ENCODE peak calls at places on chromosomes 13 and 19, in six cellular contexts. K is AG10803, A is breast epithelium, U is mucosa of descending colon, N is RWPE1, F is endothelial cell. I is an unnamed sample.

GRCh38 chr19:4007836-4008539 is 452 bp downstream of the PIAS4 start:
- DNase-seq in A (peak; percentile 30), F (no peak), U (peak; percentile 41), K (no peak), N (no peak), I (no peak)

GRCh38 chr13:33174491-33174890 is 111.1 kb downstream of the STARD13 start:
- DNase-seq in N (no peak), U (no peak), K (no peak), F (no peak), A (no peak), I (no peak)

GRCh38 chr13:59447846-59448620 is 715.7 kb downstream of the DIAPH3 start:
- DNase-seq in A (no peak), K (peak; percentile 71), N (no peak), F (no peak), U (no peak), I (no peak)

GRCh38 chr13:30874111-30874510 is 32.0 kb upstream of the MEDAG start:
- DNase-seq in K (no peak), U (no peak), N (no peak), F (no peak), A (no peak), I (no peak)

GRCh38 chr19:38734426-38735256 is 9.6 kb downstream of the CAPN12 start:
- DNase-seq in K (peak; percentile 16), F (no peak), N (no peak), A (peak; percentile 42), U (peak; percentile 63), I (no peak)

GRCh38 chr19:55384576-55385235 is 614 bp upstream of the TMEM238 start:
- DNase-seq in F (no peak), K (no peak), N (no peak), A (no peak), U (peak; percentile 47), I (no peak)

GRCh38 chr13:111347438-111347837 is 27.0 kb downstream of the TEX29 start:
- DNase-seq in N (no peak), A (no peak), K (no peak), F (no peak), U (no peak), I (no peak)

GRCh38 chr13:26658972-26659371 is 101.5 kb downstream of the WASF3 start:
- DNase-seq in F (no peak), A (no peak), K (no peak), N (no peak), U (peak; percentile 6), I (no peak)

GRCh38 chr19:40565910-40566495 is 10.7 kb upstream of the SHKBP1 start:
- DNase-seq in A (no peak), N (no peak), K (no peak), U (no peak), F (no peak), I (no peak)

GRCh38 chr19:23287620-23288019 is 37.4 kb upstream of the ZNF724 start:
- DNase-seq in U (no peak), F (no peak), K (no peak), A (no peak), N (no peak), I (no peak)

GRCh38 chr13:50229935-50230334 is 214.7 kb downstream of the KCNRG start:
- DNase-seq in U (no peak), N (no peak), F (no peak), K (no peak), A (no peak), I (no peak)

GRCh38 chr13:58324130-58324529 is 692.6 kb downstream of the PCDH17 start:
- DNase-seq in A (no peak), U (no peak), N (peak; percentile 6), K (no peak), F (no peak), I (no peak)

GRCh38 chr13:55038230-55038629 is 2009.6 kb downstream of the OLFM4 start:
- DNase-seq in F (no peak), K (no peak), N (no peak), A (no peak), U (no peak), I (no peak)

GRCh38 chr13:24619302-24619701 is 60.9 kb upstream of the ATP12A start:
- DNase-seq in A (no peak), K (no peak), U (no peak), N (no peak), F (no peak), I (no peak)

GRCh38 chr13:99905224-99905623 is 66.3 kb downstream of the ZIC5 start:
- DNase-seq in F (no peak), N (no peak), U (no peak), A (no peak), K (no peak), I (no peak)

GRCh38 chr19:4068058-4068966 is 1.6 kb upstream of the ZBTB7A start:
- DNase-seq in K (no peak), U (peak; percentile 73), N (no peak), A (no peak), F (no peak), I (no peak)

GRCh38 chr19:32018014-32018413 is 327.4 kb upstream of the ZNF507 start:
- DNase-seq in K (peak; percentile 60), A (peak; percentile 24), U (no peak), F (no peak), N (peak; percentile 65), I (no peak)

GRCh38 chr19:7349961-7350711 is 1.4 kb downstream of the ARHGEF18 start:
- DNase-seq in U (no peak), F (no peak), K (no peak), A (no peak), N (no peak), I (no peak)

GRCh38 chr19:5624154-5624663 is 1.3 kb downstream of the SAFB start:
- DNase-seq in A (peak; percentile 27), F (peak; percentile 7), N (no peak), K (peak; percentile 53), U (peak; percentile 65), I (no peak)

GRCh38 chr19:29858000-29858596 is 46.3 kb downstream of the CCNE1 start:
- DNase-seq in F (no peak), U (peak; percentile 45), K (no peak), N (no peak), A (no peak), I (no peak)

GRCh38 chr13:27012482-27013197 is 159.0 kb downstream of the USP12 start:
- DNase-seq in F (no peak), N (peak; percentile 75), A (no peak), U (no peak), K (peak; percentile 81), I (no peak)

GRCh38 chr13:92461402-92461801 is 765.2 kb upstream of the GPC6 start:
- DNase-seq in F (no peak), K (no peak), U (no peak), A (no peak), N (no peak), I (no peak)

DNA sequence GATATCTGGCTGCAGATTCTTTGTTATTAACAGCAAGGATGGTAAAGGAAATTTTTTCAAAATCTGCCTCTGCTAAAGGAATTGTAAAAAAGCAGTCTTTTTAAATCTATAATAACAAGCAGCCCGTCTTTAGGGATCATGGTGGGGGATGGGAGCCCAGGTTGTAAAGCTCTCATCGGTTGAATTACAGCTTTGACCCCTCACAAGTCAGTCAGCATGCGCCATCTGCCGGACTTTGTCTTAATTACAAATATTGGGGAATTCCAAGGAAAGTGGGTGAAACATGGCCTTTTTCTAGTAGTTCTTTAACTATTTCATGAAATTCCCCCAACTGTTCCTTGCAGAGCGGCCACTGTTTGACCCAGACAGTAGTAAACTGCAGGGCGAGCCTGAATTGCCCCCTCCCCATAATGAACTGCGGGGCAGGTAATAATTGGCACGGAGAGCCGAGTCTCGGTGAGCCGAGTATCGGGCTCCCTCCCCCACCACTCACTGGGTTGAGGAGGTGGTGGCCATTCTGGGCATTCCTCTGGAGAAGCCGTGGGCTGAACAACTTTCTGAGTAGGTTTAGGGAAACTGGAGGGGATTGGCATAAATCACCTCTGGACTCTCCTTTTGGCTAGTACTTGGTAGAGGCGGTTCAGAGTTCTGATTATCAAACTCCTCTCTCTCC is 11.6 kb downstream of the ZNF578 start:
- DNase-seq in K (no peak), U (no peak), F (peak; percentile 30), A (no peak), N (no peak), I (no peak)
- TF ChIP-seq CTCF in K (no peak), U (no peak), F (peak; percentile 55), A (no peak), N (no peak), I (no peak)

GRCh38 chr19:14187586-14187985 is 18.4 kb downstream of the ADGRL1 start:
- DNase-seq in U (no peak), F (no peak), K (no peak), N (no peak), A (no peak), I (no peak)
- TF ChIP-seq CTCF in U (no peak), F (no peak), K (no peak), N (no peak), A (no peak), I (no peak)

GRCh38 chr19:41933131-41933458 is 4.8 kb upstream of the ERFL start:
- DNase-seq in A (no peak), K (no peak), N (no peak), U (no peak), F (no peak), I (no peak)

GRCh38 chr19:41929536-41930071 is 1.4 kb upstream of the ERFL start:
- DNase-seq in K (no peak), A (no peak), U (no peak), N (no peak), F (no peak), I (no peak)

GRCh38 chr19:41930322-41930722 is 2.1 kb upstream of the ERFL start:
- DNase-seq in K (no peak), F (no peak), A (no peak), U (no peak), N (no peak), I (no peak)

GRCh38 chr19:41932259-41933130 is 4.2 kb upstream of the ERFL start:
- DNase-seq in K (no peak), U (no peak), F (no peak), A (no peak), N (no peak), I (no peak)

DNA sequence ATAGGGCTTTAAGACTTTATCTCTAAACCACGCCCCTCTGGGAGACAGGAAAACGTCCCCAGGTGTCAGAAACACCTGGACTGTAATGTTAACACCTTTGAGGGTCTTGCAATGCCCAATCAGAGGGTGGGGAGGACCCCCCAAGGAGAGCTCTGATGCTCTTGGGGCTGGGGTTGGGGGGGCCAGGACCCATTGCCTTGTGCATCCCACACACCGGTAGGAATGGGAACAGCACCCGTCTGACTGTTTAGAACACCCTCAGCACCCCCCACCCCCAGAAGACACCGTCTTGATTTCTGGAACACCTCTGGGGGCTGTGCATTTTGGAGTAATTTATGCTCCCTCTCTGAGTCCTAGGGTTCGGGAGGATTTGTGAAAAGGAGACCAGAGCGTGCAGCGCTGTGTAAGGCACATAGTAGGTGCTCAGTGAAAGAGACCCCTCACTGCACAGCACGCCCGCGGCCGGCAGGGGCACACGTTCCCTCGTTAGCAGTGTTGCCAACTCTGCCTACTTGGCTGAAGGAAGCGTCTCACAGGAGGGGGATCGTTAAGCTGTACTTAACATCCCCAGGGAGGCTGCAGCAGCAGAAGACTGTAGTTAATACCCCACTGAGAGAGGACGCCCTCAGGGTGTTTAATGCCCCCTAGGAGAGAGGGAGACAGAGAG is 2.8 kb upstream of the ERFL start:
- DNase-seq in U (no peak), K (no peak), A (no peak), F (no peak), N (no peak), I (no peak)
- TF ChIP-seq CTCF in U (no peak), K (peak; percentile 36), A (no peak), F (peak; percentile 56), N (no peak), I (no peak)

DNA sequence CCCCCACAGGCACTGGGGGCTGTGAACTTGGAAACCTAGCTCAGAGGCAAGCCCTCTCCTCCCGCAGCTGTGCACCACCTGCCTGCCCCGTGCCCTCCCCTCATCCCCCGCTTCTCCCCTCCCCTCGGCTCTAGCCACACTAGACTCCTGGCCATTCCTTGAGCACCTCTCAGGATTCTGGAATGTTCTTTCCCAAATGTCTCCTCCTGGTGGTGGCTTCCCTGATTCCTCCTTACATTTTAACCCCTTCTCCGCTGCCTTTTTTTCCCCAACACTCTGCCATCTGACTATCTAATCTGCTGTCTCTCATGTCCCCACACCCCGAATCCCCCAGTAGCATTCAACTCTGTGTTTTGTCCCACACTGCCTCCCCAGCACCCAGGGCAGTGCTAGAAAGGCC is 6.7 kb downstream of the NANOS3 start:
- DNase-seq in N (no peak), U (no peak), A (no peak), K (no peak), F (no peak), I (no peak)
- TF ChIP-seq CTCF in N (no peak), U (no peak), A (peak; percentile 28), K (peak; percentile 39), F (no peak), I (no peak)